ENCODE peak calls at places on chromosome 1, in four cellular contexts. L is HFF-Myc, Z is endothelial cell of umbilical vein, J is mucosa of descending colon. R is an unnamed sample.

GRCh38 chr1:41381691-41382530 is 20.7 kb downstream of the FOXO6 start:
- DNase-seq in J (peak; percentile 67), L (no peak), Z (peak; percentile 17), R (peak; percentile 28)

GRCh38 chr1:207013321-207014085 is 19.1 kb downstream of the C1orf116 start:
- DNase-seq in J (no peak), L (no peak), Z (no peak), R (no peak)

GRCh38 chr1:165637427-165637826 is 6.4 kb downstream of the MGST3 start:
- DNase-seq in J (no peak), L (no peak), Z (peak; percentile 72), R (peak; percentile 80)

GRCh38 chr1:207822124-207822601 is 70.3 kb downstream of the CD46 start:
- DNase-seq in Z (no peak), L (no peak), J (no peak), R (no peak)

GRCh38 chr1:13948396-13948795 is 248.4 kb downstream of the PRDM2 start:
- DNase-seq in L (no peak), Z (no peak), J (no peak), R (no peak)

GRCh38 chr1:234221601-234222000 is 151.7 kb upstream of the COA6 start:
- DNase-seq in Z (no peak), J (no peak), L (no peak), R (no peak)

GRCh38 chr1:198079432-198079951 is 77.3 kb upstream of the NEK7 start:
- DNase-seq in J (no peak), L (no peak), Z (peak; percentile 37), R (peak; percentile 73)

GRCh38 chr1:203289281-203289981 is 15.9 kb upstream of the BTG2 start:
- DNase-seq in J (peak; percentile 72), Z (no peak), L (no peak), R (peak; percentile 59)

GRCh38 chr1:23202263-23202749 is 15.0 kb downstream of the HTR1D start:
- DNase-seq in J (no peak), Z (no peak), L (no peak), R (no peak)

GRCh38 chr1:99533909-99534907 is 111.7 kb upstream of the PALMD start:
- DNase-seq in L (no peak), Z (peak; percentile 65), J (no peak), R (no peak)

GRCh38 chr1:204377800-204378608 is 18.3 kb upstream of the PLEKHA6 start:
- DNase-seq in J (peak; percentile 88), Z (peak; percentile 45), L (no peak), R (peak; percentile 83)

GRCh38 chr1:208324005-208324404 is 79.8 kb upstream of the PLXNA2 start:
- DNase-seq in J (no peak), L (no peak), Z (no peak), R (no peak)

GRCh38 chr1:159881930-159882839 is 17.8 kb downstream of the CFAP45 start:
- DNase-seq in Z (peak; percentile 89), J (peak; percentile 97), L (peak; percentile 94), R (peak; percentile 98)

GRCh38 chr1:52404116-52404974 is at the start of the genes ORC1 and PRPF38A:
- DNase-seq in J (peak; percentile 98), L (peak; percentile 89), Z (peak; percentile 97), R (peak; percentile 99)

GRCh38 chr1:52400131-52400530 is 4.1 kb downstream of the ORC1 start:
- DNase-seq in L (no peak), Z (no peak), J (no peak), R (no peak)

GRCh38 chr1:52403566-52404115 is 582 bp downstream of the ORC1 start:
- DNase-seq in Z (peak; percentile 69), L (peak; percentile 46), J (no peak), R (peak; percentile 71)

GRCh38 chr1:52404975-52405338 is 555 bp downstream of the PRPF38A start:
- DNase-seq in J (no peak), L (no peak), Z (no peak), R (no peak)

DNA sequence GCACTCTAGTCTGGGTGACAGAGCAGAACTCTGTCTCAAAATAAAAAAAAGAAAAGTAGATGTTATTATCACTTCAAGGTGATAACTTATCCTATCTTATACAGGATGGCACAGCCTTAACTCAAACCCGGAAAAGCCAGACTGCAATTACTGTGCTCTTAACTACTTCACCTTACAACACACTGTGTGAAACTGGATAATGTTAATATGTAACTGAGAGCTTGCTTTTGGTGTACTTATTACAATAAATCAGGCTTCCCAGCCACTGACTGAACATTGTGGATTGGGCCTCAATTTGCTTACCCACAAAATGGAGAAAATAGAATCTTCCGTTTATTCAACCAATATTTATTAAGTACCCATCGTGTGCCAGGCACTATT is 1.4 kb downstream of the ORC1 start:
- DNase-seq in Z (no peak), L (no peak), J (no peak), R (peak; percentile 59)
- H3K4me3 ChIP-seq in Z (peak overlapping the region; percentile 98), L (peak overlapping the region; percentile 69), J (no peak overlapping the region), R (no peak overlapping the region)

DNA sequence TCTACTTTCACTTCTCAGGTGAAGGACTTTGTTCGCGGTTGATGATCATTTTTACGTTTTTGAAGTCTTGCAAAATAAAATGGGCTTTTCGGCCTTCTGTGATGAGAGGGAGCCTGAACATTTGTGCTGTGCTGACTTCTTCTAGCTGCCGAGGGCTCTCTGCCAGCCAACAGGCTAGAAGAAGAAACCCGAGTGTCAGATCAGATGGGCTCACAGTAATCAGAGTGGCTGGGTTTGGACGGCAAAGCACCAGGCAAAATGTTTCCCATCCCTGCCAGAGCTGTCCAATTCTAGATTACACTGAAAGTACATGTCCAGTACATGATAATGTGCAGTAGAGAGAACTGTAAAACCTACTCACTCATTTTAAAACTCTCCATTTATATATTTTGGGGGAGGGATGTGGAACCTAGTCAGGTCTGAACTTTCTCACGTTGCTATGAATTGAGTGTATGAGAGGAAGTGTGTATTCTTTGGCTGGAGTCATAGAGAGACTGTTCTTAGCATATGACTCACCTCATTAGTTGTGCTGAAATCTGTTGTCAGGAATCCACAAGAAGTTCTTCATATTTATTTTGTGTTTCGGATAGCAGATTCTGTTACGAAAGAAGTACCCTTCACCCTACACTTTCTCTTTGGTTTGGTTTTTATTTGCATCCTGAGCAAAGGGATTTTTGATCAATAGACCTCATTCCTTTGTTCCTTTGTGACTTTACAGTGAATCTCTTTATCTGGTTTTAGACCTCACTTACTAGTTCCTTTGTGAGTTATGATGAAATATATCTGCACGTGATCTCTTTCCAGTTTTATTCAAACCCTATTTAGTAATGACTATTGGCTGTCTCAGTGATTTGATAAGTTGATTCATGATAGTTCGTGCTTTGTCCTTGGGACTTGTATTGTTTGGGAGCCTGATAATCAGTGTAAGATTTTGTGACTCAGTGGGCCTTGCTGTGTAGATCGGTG is 4.8 kb downstream of the ATP1A1 start:
- DNase-seq in Z (peak; percentile 94), J (peak; percentile 40), L (peak; percentile 54), R (peak; percentile 75)
- H3K4me3 ChIP-seq in Z (peak overlapping the region; percentile 94), J (no peak overlapping the region), L (peak overlapping the region; percentile 27), R (peak overlapping the region; percentile 95)

GRCh38 chr1:213767683-213768082 is 220.1 kb upstream of the PROX1 start:
- DNase-seq in L (no peak), J (no peak), Z (no peak), R (no peak)
- H3K4me3 ChIP-seq in L (no peak overlapping the region), J (no peak overlapping the region), Z (no peak overlapping the region), R (no peak overlapping the region)

GRCh38 chr1:192545781-192546521 is 29.6 kb upstream of the RGS1 start:
- DNase-seq in L (no peak), J (no peak), Z (peak; percentile 34), R (no peak)
- H3K4me3 ChIP-seq in L (no peak overlapping the region), J (no peak overlapping the region), Z (no peak overlapping the region), R (no peak overlapping the region)